ENCODE peak calls at places on chromosomes 11 and 22, in seven cellular contexts. Z is tibial artery; R is BJ; L is CD8-positive, alpha-beta T cell; T is HFF-Myc; X is astrocyte of the spinal cord; Q is choroid plexus epithelial cell. P is an unnamed sample.

GRCh38 chr11:9704620-9705019 is 40.7 kb downstream of the SWAP70 start:
- DNase-seq in Z (no peak), R (no peak), L (no peak), T (no peak), X (no peak), Q (no peak), P (no peak)

GRCh38 chr11:117185739-117186430 is 7.3 kb downstream of the SIDT2 start:
- DNase-seq in Z (peak; percentile 46), R (no peak), L (no peak), T (no peak), X (no peak), Q (no peak), P (no peak)

GRCh38 chr11:44634401-44635281 is 69.2 kb downstream of the CD82 start:
- DNase-seq in Z (peak; percentile 81), R (no peak), L (no peak), T (peak; percentile 15), X (peak; percentile 68), Q (peak; percentile 55), P (peak; percentile 44)

GRCh38 chr11:107567739-107568335 is 2.3 kb upstream of the ALKBH8 start:
- DNase-seq in Z (no peak), R (no peak), L (no peak), T (no peak), X (no peak), Q (no peak), P (no peak)

GRCh38 chr11:11078344-11078743 is 220.5 kb upstream of the ZBED5 start:
- DNase-seq in Z (no peak), R (no peak), L (no peak), T (no peak), X (peak; percentile 2), Q (peak; percentile 54), P (no peak)

GRCh38 chr22:34293324-34293723 is 373.0 kb upstream of the LARGE1 start:
- DNase-seq in Z (no peak), R (no peak), L (no peak), T (no peak), X (no peak), Q (no peak), P (no peak)

GRCh38 chr11:23539556-23539955 is 679.3 kb upstream of the CCDC179 start:
- DNase-seq in Z (no peak), R (no peak), L (no peak), T (no peak), X (peak; percentile 32), Q (peak; percentile 22), P (no peak)

GRCh38 chr11:129657866-129658557 is 157.6 kb upstream of the TMEM45B start:
- DNase-seq in Z (no peak), R (no peak), L (no peak), T (no peak), X (no peak), Q (no peak), P (no peak)

GRCh38 chr11:70087446-70088167 is 9.5 kb downstream of the ANO1 start:
- DNase-seq in Z (no peak), R (no peak), L (no peak), T (no peak), X (no peak), Q (no peak), P (no peak)
- TF ChIP-seq CTCF in Z (no peak), R (no peak), L (no peak), T (no peak), X (no peak), Q (peak; percentile 5), P (no peak)

DNA sequence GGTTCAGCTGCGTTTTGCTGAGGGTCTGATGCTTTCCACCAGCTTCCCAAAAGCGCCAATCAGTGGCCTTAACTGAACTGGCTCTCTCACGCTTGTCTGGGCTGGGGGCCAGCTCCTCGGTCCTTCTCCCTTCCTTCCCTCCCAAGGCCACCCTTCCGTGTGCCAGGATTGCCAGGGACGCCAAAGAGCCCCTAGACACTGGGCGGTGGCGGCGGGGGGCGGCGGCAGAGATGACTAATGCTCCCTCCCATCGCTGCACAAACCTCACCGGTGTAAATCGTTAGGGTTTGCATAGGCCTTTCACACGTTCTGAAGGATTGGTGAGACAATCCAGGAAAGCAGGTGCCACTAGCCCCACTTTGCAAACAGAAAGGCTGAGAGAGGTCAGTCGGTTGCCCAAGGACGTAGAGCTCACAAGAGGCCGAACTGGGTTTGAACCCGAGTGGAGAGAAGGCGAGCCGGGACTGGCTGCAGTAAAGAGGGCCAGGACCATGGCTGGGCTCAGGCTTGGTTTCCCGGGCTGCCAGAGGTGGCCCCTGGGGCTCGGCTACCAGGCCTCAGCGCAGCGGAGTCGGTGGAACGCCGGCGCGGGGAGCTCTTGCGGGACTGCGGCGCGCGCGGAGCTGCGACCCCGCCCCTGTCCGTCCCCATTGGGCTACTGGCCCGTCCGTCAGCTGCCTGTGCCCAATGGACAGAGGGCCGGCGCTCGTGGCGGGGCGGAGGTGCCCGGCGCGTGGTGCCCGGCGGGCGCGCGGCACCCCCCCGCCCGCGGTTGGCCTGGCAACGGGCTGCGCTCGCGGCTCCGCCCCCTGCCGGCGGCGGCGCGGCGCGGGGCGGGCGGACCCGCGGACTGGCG is 589 bp upstream of the GNAZ start:
- DNase-seq in Z (peak; percentile 94), R (peak; percentile 22), L (peak; percentile 80), T (peak; percentile 33), X (peak; percentile 82), Q (peak; percentile 89), P (no peak)
- H3K4me3 ChIP-seq in Z (peak overlapping the region; percentile 83), R (peak overlapping the region; percentile 81), L (peak overlapping the region; percentile 44), T (peak overlapping the region; percentile 51), X (peak overlapping the region; percentile 49), Q (peak overlapping the region; percentile 51), P (peak overlapping the region; percentile 62)

GRCh38 chr22:29203883-29204282 is 1.8 kb upstream of the EMID1 start:
- DNase-seq in Z (no peak), R (no peak), L (no peak), T (no peak), X (no peak), Q (no peak), P (no peak)

GRCh38 chr22:29203456-29203855 is 2.2 kb upstream of the EMID1 start:
- DNase-seq in Z (no peak), R (no peak), L (no peak), T (no peak), X (no peak), Q (no peak), P (no peak)

GRCh38 chr22:29200901-29201300 is 4.8 kb upstream of the EMID1 start:
- DNase-seq in Z (no peak), R (no peak), L (no peak), T (no peak), X (no peak), Q (no peak), P (no peak)

GRCh38 chr22:29201722-29202230 is 3.9 kb upstream of the EMID1 start:
- DNase-seq in Z (no peak), R (no peak), L (no peak), T (no peak), X (no peak), Q (no peak), P (no peak)

GRCh38 chr22:29202231-29203192 is 3.2 kb upstream of the EMID1 start:
- DNase-seq in Z (no peak), R (no peak), L (peak; percentile 38), T (no peak), X (peak; percentile 91), Q (peak; percentile 89), P (no peak)
- TF ChIP-seq CTCF in Z (no peak), R (peak; percentile 38), L (no peak), T (no peak), X (peak; percentile 31), Q (peak; percentile 56), P (peak; percentile 53)

DNA sequence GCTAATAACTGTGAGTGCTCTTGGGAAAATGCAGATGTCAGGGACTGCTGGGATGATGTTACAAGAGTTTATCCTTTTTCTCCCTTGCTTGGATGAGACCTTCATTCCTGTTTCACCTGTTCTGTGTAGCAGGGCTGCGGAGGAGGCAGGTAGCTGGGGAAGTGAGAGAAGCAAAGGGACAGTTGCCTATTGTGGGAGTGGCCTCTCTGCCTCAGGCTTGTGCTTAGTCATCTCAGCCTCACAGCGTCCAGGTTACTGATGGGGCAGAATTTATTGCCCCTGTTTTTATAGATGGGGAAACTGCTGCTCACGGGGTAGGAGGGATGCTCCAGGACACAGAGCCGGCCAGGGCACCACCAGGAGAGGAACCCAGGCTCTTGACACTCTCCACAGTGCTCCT is 1.7 kb downstream of the STX3 start:
- DNase-seq in Z (peak; percentile 67), R (no peak), L (no peak), T (no peak), X (peak; percentile 5), Q (peak; percentile 29), P (no peak)
- H3K4me3 ChIP-seq in Z (peak overlapping the region; percentile 80), R (no peak overlapping the region), L (no peak overlapping the region), T (peak overlapping the region; percentile 72), X (no peak overlapping the region), Q (peak overlapping the region; percentile 0), P (peak overlapping the region; percentile 76)

GRCh38 chr11:102393272-102393730 is 46.3 kb downstream of the BIRC2 start:
- DNase-seq in Z (no peak), R (no peak), L (no peak), T (no peak), X (no peak), Q (no peak), P (no peak)
- TF ChIP-seq CTCF in Z (no peak), R (no peak), L (no peak), T (no peak), X (no peak), Q (no peak), P (no peak)

GRCh38 chr11:65502274-65502851 is 3.5 kb downstream of the MALAT1 start:
- DNase-seq in Z (no peak), R (no peak), L (no peak), T (peak; percentile 20), X (peak; percentile 75), Q (peak; percentile 72), P (no peak)

GRCh38 chr11:65502852-65503603 is 4.2 kb downstream of the MALAT1 start:
- DNase-seq in Z (no peak), R (no peak), L (no peak), T (peak; percentile 31), X (peak; percentile 71), Q (peak; percentile 77), P (no peak)

GRCh38 chr11:65501005-65501529 is 2.2 kb downstream of the MALAT1 start:
- DNase-seq in Z (no peak), R (no peak), L (no peak), T (peak; percentile 21), X (no peak), Q (peak; percentile 69), P (no peak)

GRCh38 chr11:65500262-65501004 is 1.6 kb downstream of the MALAT1 start:
- DNase-seq in Z (peak; percentile 67), R (no peak), L (no peak), T (peak; percentile 45), X (peak; percentile 65), Q (peak; percentile 65), P (no peak)

DNA sequence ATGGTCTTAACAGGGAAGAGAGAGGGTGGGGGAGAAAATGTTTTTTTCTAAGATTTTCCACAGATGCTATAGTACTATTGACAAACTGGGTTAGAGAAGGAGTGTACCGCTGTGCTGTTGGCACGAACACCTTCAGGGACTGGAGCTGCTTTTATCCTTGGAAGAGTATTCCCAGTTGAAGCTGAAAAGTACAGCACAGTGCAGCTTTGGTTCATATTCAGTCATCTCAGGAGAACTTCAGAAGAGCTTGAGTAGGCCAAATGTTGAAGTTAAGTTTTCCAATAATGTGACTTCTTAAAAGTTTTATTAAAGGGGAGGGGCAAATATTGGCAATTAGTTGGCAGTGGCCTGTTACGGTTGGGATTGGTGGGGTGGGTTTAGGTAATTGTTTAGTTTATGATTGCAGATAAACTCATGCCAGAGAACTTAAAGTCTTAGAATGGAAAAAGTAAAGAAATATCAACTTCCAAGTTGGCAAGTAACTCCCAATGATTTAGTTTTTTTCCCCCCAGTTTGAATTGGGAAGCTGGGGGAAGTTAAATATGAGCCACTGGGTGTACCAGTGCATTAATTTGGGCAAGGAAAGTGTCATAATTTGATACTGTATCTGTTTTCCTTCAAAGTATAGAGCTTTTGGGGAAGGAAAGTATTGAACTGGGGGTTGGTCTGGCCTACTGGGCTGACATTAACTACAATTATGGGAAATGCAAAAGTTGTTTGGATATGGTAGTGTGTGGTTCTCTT is 2.9 kb downstream of the MALAT1 start:
- DNase-seq in Z (no peak), R (no peak), L (no peak), T (peak; percentile 40), X (peak; percentile 71), Q (peak; percentile 75), P (no peak)
- H3K4me3 ChIP-seq in Z (peak overlapping the region; percentile 74), R (peak overlapping the region; percentile 76), L (peak overlapping the region; percentile 72), T (peak overlapping the region; percentile 84), X (peak overlapping the region; percentile 91), Q (peak overlapping the region; percentile 80), P (peak overlapping the region; percentile 97)